ENCODE peak calls at places on chromosome 5, in seven cellular contexts. Z is upper lobe of right lung; C is CD8-positive, alpha-beta T cell; K is aorta; V is ovary; Q is neuronal stem cell; O is thyroid gland. R is an unnamed sample.
A peak's percentile ranks its signal among the peaks of the same experiment; 100 is the strongest.

GRCh38 chr5:168974081-168974480 is 326.9 kb downstream of the SLIT3 start:
- DNase-seq in Z (no peak), C (no peak), K (no peak), V (no peak), Q (no peak), O (no peak), R (no peak)

GRCh38 chr5:114360816-114361723 is 800 bp upstream of the KCNN2 start:
- DNase-seq in Z (peak; percentile 64), C (no peak), K (peak; percentile 78), V (no peak), Q (peak; percentile 79), O (no peak), R (no peak)

GRCh38 chr5:30347858-30348257 is 845.6 kb upstream of the CDH6 start:
- DNase-seq in Z (no peak), C (no peak), K (no peak), V (no peak), Q (no peak), O (no peak), R (no peak)

GRCh38 chr5:169974121-169974770 is 6.0 kb downstream of the INSYN2B start:
- DNase-seq in Z (no peak), C (no peak), K (no peak), V (no peak), Q (no peak), O (no peak), R (no peak)

GRCh38 chr5:132756542-132756941 is 9.3 kb downstream of the CCNI2 start:
- DNase-seq in Z (no peak), C (peak; percentile 25), K (no peak), V (no peak), Q (no peak), O (no peak), R (no peak)

GRCh38 chr5:57422993-57423392 is 59.6 kb downstream of the ACTBL2 start:
- DNase-seq in Z (no peak), C (no peak), K (no peak), V (no peak), Q (no peak), O (no peak), R (no peak)

GRCh38 chr5:93088997-93089396 is 492.0 kb downstream of the NR2F1-AS1 start:
- DNase-seq in Z (no peak), C (no peak), K (no peak), V (no peak), Q (no peak), O (no peak), R (no peak)

GRCh38 chr5:132506094-132506692 is 15.6 kb upstream of the IRF1 start:
- DNase-seq in Z (no peak), C (no peak), K (no peak), V (peak; percentile 56), Q (no peak), O (peak; percentile 27), R (peak; percentile 62)

GRCh38 chr5:37722236-37723146 is 117.3 kb downstream of the GDNF start:
- DNase-seq in Z (no peak), C (no peak), K (no peak), V (no peak), Q (peak; percentile 20), O (no peak), R (no peak)

GRCh38 chr5:15577831-15578230 is 77.9 kb downstream of the FBXL7 start:
- DNase-seq in Z (no peak), C (no peak), K (no peak), V (no peak), Q (no peak), O (no peak), R (no peak)

GRCh38 chr5:115624994-115625393 is 842 bp downstream of the TMED7 start:
- DNase-seq in Z (no peak), C (no peak), K (no peak), V (no peak), Q (no peak), O (no peak), R (no peak)

GRCh38 chr5:112154940-112155686 is 264.0 kb downstream of the EPB41L4A start:
- DNase-seq in Z (no peak), C (no peak), K (no peak), V (no peak), Q (no peak), O (no peak), R (no peak)

GRCh38 chr5:141870226-141870625 is 8.0 kb downstream of the PCDH1 start:
- DNase-seq in Z (peak; percentile 35), C (no peak), K (peak; percentile 46), V (no peak), Q (no peak), O (peak; percentile 47), R (peak; percentile 53)

GRCh38 chr5:141868541-141868940 is 9.7 kb downstream of the PCDH1 start:
- DNase-seq in Z (peak; percentile 39), C (no peak), K (peak; percentile 69), V (no peak), Q (no peak), O (no peak), R (no peak)

GRCh38 chr5:141867651-141868050 is 10.6 kb downstream of the PCDH1 start:
- DNase-seq in Z (peak; percentile 40), C (no peak), K (peak; percentile 61), V (no peak), Q (no peak), O (no peak), R (peak; percentile 51)

GRCh38 chr5:141869514-141869913 is 8.7 kb downstream of the PCDH1 start:
- DNase-seq in Z (peak; percentile 59), C (no peak), K (peak; percentile 66), V (no peak), Q (no peak), O (no peak), R (peak; percentile 89)

DNA sequence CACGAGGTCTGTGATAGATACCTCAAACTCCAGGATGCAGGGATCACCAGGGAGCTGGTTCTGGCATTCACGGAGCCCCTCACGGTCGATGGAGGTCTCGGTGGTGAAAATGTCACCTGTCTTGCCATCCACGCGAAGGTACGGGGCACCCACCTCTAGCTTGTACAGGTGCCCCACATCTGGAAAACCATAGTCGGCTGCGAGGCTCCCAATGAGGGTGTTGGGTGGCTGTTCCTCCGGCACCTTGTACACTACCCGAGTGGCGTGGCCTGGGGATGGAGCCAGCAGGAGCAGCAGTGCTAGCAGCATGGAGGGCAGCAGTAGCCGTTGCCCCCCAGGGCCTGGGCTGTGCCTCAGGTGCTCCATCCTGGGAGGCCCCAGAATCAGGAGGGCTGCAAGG is 9.2 kb downstream of the PCDH1 start:
- DNase-seq in Z (peak; percentile 40), C (no peak), K (peak; percentile 71), V (no peak), Q (no peak), O (no peak), R (no peak)
- H3K27ac ChIP-seq in Z (no peak overlapping the region), C (no peak overlapping the region), K (no peak overlapping the region), V (no peak overlapping the region), Q (no peak overlapping the region), O (no peak overlapping the region), R (peak overlapping the region; percentile 95)

GRCh38 chr5:95838552-95838951 is 16.0 kb upstream of the GLRX start:
- DNase-seq in Z (no peak), C (no peak), K (no peak), V (no peak), Q (no peak), O (no peak), R (no peak)

GRCh38 chr5:95839658-95840057 is 17.1 kb upstream of the GLRX start:
- DNase-seq in Z (no peak), C (no peak), K (no peak), V (no peak), Q (no peak), O (no peak), R (no peak)

GRCh38 chr5:95837492-95837891 is 15.0 kb upstream of the GLRX start:
- DNase-seq in Z (no peak), C (no peak), K (no peak), V (no peak), Q (no peak), O (no peak), R (no peak)

GRCh38 chr5:95836544-95836943 is 14.0 kb upstream of the GLRX start:
- DNase-seq in Z (no peak), C (no peak), K (no peak), V (no peak), Q (no peak), O (no peak), R (no peak)

DNA sequence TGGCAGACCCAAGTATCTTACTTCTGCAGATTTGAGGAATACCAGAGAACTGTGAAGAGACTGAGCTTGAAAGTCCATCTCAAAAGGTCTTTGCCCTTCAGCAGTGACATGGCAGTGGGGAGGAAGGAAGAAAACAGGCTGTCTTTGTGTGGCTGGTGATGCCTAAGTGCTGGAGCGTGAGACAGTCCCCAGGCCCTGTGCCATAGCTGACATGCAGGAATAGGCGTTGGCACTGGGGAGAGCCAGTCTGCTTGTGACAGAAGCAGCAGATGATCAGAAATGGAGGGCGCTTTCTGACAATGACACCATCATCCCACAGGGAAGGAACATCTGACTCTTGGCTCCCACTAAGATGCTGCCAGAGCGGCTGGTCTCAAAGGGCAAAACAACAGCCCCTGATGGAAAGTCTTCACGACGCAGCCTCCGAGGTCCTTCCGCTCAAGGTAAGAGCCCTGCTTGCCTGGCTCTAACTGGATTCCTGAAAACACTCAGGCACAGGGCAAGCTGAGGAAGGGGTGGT is 15.5 kb upstream of the GLRX start:
- DNase-seq in Z (no peak), C (no peak), K (no peak), V (no peak), Q (no peak), O (no peak), R (no peak)
- H3K27ac ChIP-seq in Z (no peak overlapping the region), C (no peak overlapping the region), K (no peak overlapping the region), V (no peak overlapping the region), Q (no peak overlapping the region), O (no peak overlapping the region), R (no peak overlapping the region)

GRCh38 chr5:103934303-103934702 is 371.7 kb upstream of the NUDT12 start:
- DNase-seq in Z (no peak), C (no peak), K (no peak), V (no peak), Q (no peak), O (no peak), R (no peak)

GRCh38 chr5:103941554-103941953 is 379.0 kb upstream of the NUDT12 start:
- DNase-seq in Z (no peak), C (no peak), K (no peak), V (no peak), Q (no peak), O (no peak), R (no peak)

GRCh38 chr5:103942587-103943186 is 380.1 kb upstream of the NUDT12 start:
- DNase-seq in Z (no peak), C (no peak), K (no peak), V (no peak), Q (no peak), O (no peak), R (no peak)

GRCh38 chr5:103943243-103943642 is 380.7 kb upstream of the NUDT12 start:
- DNase-seq in Z (no peak), C (no peak), K (no peak), V (no peak), Q (no peak), O (no peak), R (no peak)

GRCh38 chr5:103938151-103938671 is 375.6 kb upstream of the NUDT12 start:
- DNase-seq in Z (no peak), C (no peak), K (no peak), V (no peak), Q (no peak), O (no peak), R (no peak)
- H3K27ac ChIP-seq in Z (no peak overlapping the region), C (no peak overlapping the region), K (no peak overlapping the region), V (no peak overlapping the region), Q (no peak overlapping the region), O (no peak overlapping the region), R (no peak overlapping the region)

DNA sequence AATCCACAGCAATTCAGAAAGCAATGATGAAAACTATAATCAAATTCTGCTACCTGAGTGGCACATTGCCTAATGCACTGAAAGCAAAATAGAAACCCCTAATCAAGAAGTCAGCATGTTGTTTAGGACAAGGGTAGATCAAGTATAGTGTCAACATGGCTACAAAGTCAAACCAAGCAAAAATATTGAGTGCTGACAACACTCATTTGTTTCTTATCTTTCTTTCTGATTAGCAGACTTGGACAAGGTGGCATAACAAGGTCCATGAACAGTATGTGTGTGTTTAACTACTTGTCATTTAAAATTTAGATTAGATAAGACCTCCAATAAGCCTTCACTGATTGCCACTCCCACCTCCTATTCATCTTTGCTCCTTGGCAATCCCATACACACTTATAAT is 332.4 kb downstream of the KIAA0825 start:
- DNase-seq in Z (no peak), C (no peak), K (no peak), V (no peak), Q (no peak), O (no peak), R (no peak)
- H3K27ac ChIP-seq in Z (no peak overlapping the region), C (no peak overlapping the region), K (no peak overlapping the region), V (no peak overlapping the region), Q (no peak overlapping the region), O (no peak overlapping the region), R (no peak overlapping the region)

R was measured in Peyer's patch.